ENCODE peak calls at places on chromosomes 13 and 19, in six cellular contexts. A is ovary, H is Panc1, K is fibroblast of mammary gland, G is tibial artery, O is fibroblast of lung. B is an unnamed sample.

GRCh38 chr19:8988204-8988603 is 22.0 kb downstream of the MUC16 start:
- DNase-seq in H (no peak), A (no peak), G (no peak), O (no peak), K (no peak), B (no peak)

GRCh38 chr19:17615889-17616685 is 60.6 kb downstream of the COLGALT1 start:
- DNase-seq in K (no peak), G (no peak), A (no peak), H (no peak), O (no peak), B (no peak)

GRCh38 chr13:105048685-105049084 is 1486.8 kb downstream of the EFNB2 start:
- DNase-seq in O (no peak), H (no peak), K (no peak), A (no peak), G (no peak), B (no peak)

GRCh38 chr13:20843177-20843576 is 59.4 kb downstream of the XPO4 start:
- DNase-seq in G (no peak), K (no peak), A (no peak), O (peak), H (no peak), B (no peak)

GRCh38 chr13:49776871-49777270 is 15.6 kb downstream of the KPNA3 start:
- DNase-seq in G (no peak), A (no peak), K (no peak), H (no peak), O (peak), B (no peak)

GRCh38 chr13:98509271-98510155 is 67.4 kb downstream of the STK24 start:
- DNase-seq in H (no peak), K (peak), O (peak), G (peak), A (no peak), B (peak)

GRCh38 chr19:18007939-18008673 is at the start of gene ARRDC2:
- DNase-seq in K (peak), H (no peak), A (peak), O (peak), G (peak), B (peak)

GRCh38 chr13:105446197-105446596 is 1089.3 kb downstream of the EFNB2 start:
- DNase-seq in O (no peak), G (no peak), K (peak), A (no peak), H (no peak), B (no peak)

GRCh38 chr19:41863209-41863931 is 3.3 kb downstream of the RPS19 start:
- DNase-seq in O (no peak), G (no peak), K (no peak), A (no peak), H (no peak), B (no peak)
- H3K4me3 ChIP-seq in O (no peak), G (no peak), K (no peak), A (no peak), H (no peak), B (no peak)

GRCh38 chr13:25490236-25490635 is 118.5 kb downstream of the ATP8A2 start:
- DNase-seq in H (no peak), G (no peak), O (no peak), A (no peak), K (no peak), B (no peak)

GRCh38 chr13:25489238-25489637 is 117.5 kb downstream of the ATP8A2 start:
- DNase-seq in G (no peak), K (no peak), H (no peak), O (peak), A (no peak), B (no peak)

GRCh38 chr13:25493930-25494707 is 122.3 kb downstream of the ATP8A2 start:
- DNase-seq in G (no peak), A (no peak), K (no peak), O (no peak), H (no peak), B (no peak)

DNA sequence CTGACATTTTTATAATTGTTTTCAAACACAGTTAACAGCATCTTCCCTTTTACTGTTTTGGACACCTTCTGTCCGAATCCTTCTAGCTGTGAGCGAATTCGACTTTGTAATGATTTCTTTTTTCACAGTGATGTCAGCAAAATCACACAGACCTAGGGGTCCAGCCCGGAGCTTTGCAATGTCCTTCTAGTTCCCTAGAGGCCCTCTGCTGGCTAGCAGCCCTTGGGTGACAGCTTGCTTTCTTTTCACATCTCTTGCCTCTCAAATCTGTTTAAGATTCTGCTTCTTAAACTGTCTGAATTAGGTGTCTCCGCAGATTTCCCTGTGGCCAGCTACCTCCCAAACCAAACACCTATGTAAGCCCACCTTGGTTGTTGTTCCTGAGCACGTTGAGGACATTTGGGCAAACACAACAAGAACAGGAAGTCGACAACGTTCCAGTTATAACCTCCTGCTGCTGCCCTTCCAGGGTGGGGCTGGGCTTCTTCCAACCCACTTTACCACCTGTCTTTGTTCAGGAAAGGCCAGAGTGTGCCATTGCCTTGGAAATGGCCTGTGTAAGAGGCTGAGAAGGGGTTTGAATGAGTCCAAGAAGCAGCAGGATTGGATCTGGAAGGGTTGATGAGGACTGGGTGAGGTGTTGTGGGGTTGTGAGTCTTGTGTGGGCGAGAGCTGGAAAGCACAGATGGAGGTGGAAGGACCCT is 123.1 kb downstream of the ATP8A2 start:
- DNase-seq in G (no peak), H (no peak), O (no peak), A (no peak), K (no peak), B (no peak)
- TF ChIP-seq CTCF in G (no peak), H (no peak), O (no peak), A (no peak), K (no peak), B (no peak)

GRCh38 chr19:2922987-2923386 is 21.8 kb downstream of the ZNF77 start:
- DNase-seq in O (peak), A (no peak), H (no peak), G (no peak), K (no peak), B (peak)
- H3K4me3 ChIP-seq in O (no peak), A (no peak), H (no peak), G (no peak), K (no peak), B (no peak)

DNA sequence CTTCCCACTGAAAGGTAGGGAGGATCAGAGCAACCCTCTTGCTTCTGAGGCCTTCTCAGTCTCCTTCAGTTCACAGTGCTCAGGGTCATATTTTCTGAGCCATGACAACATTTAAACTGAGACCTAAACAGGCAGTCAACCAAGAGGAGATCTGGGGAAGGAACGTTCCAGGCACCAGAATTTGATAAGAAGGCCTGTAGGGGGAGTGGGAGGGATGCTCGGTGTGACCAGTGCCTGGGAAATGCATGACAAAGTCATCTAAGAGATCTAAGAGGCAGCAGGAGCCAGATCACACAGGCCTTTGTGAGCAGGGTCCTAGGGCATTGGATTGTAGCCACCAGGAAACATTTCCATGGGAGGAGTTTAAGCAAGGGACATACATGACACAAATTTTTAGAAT is 71.6 kb downstream of the SHISA2 start:
- DNase-seq in H (no peak), G (no peak), K (no peak), A (no peak), O (peak), B (no peak)
- TF ChIP-seq CTCF in H (no peak), G (no peak), K (no peak), A (no peak), O (peak), B (no peak)

GRCh38 chr13:25095862-25096453 is at the start of gene PABPC3:
- DNase-seq in O (no peak), K (no peak), G (no peak), H (no peak), A (no peak), B (no peak)
- H3K4me3 ChIP-seq in O (no peak), K (peak), G (no peak), H (no peak), A (no peak), B (peak)

GRCh38 chr19:2494084-2494446 is 18.1 kb downstream of the GADD45B start:
- DNase-seq in K (peak), G (no peak), H (no peak), A (no peak), O (peak), B (peak)

GRCh38 chr19:2494447-2495129 is 18.7 kb downstream of the GADD45B start:
- DNase-seq in A (peak), O (peak), G (peak), K (peak), H (no peak), B (peak)

GRCh38 chr19:2495651-2496316 is 19.9 kb downstream of the GADD45B start:
- DNase-seq in G (no peak), A (no peak), O (no peak), K (no peak), H (no peak), B (peak)

GRCh38 chr19:2497186-2497585 is 21.3 kb downstream of the GADD45B start:
- DNase-seq in O (peak), G (no peak), K (no peak), H (no peak), A (no peak), B (no peak)

GRCh38 chr19:2495130-2495641 is 19.3 kb downstream of the GADD45B start:
- DNase-seq in O (peak), G (peak), H (no peak), K (peak), A (peak), B (peak)
- TF ChIP-seq CTCF in O (no peak), G (peak), H (no peak), K (no peak), A (no peak), B (no peak)

DNA sequence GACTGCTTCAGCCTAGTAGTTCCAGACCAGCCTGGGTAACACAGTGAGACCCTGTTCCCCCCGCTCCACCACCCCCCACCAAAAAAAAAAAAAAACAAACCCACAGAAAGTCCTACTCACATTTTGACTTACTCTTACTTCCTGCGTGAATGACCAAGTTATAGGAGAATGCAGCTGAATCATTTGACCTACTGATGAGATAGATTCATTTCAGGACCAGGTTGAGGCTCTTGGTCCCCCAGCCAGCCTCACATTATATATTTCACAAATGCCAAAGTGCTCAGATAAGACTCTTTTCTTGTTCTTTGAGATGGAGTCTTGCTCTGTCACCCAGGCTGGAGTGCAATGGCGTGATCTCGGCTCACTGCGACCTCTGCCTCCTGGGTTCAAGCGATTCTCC is 70.2 kb downstream of the KLF5 start:
- DNase-seq in H (no peak), A (no peak), O (peak), K (no peak), G (no peak), B (no peak)
- H3K4me3 ChIP-seq in H (no peak), A (no peak), O (no peak), K (no peak), G (no peak), B (no peak)

DNA sequence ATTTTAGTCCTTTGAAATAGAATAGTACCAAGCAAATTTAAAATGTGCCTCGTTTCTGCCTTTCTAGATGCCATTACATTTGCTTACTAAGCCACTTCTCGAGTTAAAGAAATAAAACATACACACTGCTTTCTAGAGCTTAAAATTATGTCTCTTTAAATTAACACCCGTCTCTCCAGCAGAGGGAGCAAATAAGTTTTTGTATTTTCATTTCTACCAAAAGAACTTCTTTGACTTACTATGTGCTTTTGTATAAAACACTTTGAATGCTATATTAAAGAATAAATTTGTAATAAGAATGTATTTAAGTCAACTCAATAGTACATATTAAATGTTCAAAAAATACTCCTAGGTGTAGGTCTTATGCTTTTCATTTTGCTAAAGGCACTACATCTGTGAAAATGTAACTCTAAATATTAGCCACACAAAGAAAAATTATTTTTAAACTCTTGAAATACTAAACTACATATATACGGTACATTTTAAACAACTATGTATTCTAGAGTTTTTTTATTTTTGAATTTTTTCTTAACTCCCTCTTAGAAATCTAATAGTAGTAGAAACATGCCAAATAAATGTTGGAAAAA is 269.3 kb upstream of the MIR17HG start:
- DNase-seq in G (no peak), H (no peak), K (no peak), A (no peak), O (peak), B (no peak)
- TF ChIP-seq CTCF in G (no peak), H (peak), K (peak), A (no peak), O (peak), B (no peak)

GRCh38 chr19:3721900-3722442 is 13.8 kb downstream of the TJP3 start:
- DNase-seq in A (no peak), O (no peak), K (no peak), G (no peak), H (no peak), B (no peak)

GRCh38 chr19:3720533-3720917 is 12.3 kb downstream of the TJP3 start:
- DNase-seq in K (no peak), O (no peak), H (no peak), G (no peak), A (no peak), B (no peak)

GRCh38 chr19:3722443-3723109 is 14.4 kb downstream of the TJP3 start:
- DNase-seq in A (no peak), O (no peak), K (no peak), G (no peak), H (no peak), B (no peak)

GRCh38 chr19:3719868-3720532 is 11.8 kb downstream of the TJP3 start:
- DNase-seq in O (no peak), K (no peak), H (no peak), A (no peak), G (no peak), B (no peak)

GRCh38 chr19:3721131-3721899 is 13.1 kb downstream of the TJP3 start:
- DNase-seq in H (no peak), K (peak), O (peak), A (peak), G (peak), B (peak)
- H3K4me3 ChIP-seq in H (peak), K (no peak), O (no peak), A (peak), G (no peak), B (peak)

B was measured in fibroblast of villous mesenchyme.